ENCODE peak calls at places on chromosomes 12 and 14, in seven cellular contexts. Y is mesendoderm, S is H9, J is trophoblast cell, R is mesenchymal stem cell, Q is neuronal stem cell, U is H1. L is an unnamed sample.

GRCh38 chr14:64388533-64389243 is 535 bp downstream of the MTHFD1 start:
- DNase-seq in Y (peak), S (no peak), J (peak), R (peak), Q (no peak), U (no peak), L (peak)

GRCh38 chr14:59707778-59708635 is 131.4 kb upstream of the CCDC175 start:
- DNase-seq in Y (no peak), S (no peak), J (no peak), R (no peak), Q (no peak), U (no peak), L (no peak)

GRCh38 chr14:103733651-103734050 is 18.0 kb downstream of the ZFYVE21 start:
- DNase-seq in Y (no peak), S (no peak), J (no peak), R (no peak), Q (no peak), U (no peak), L (no peak)

GRCh38 chr14:24430682-24431568 is 1.2 kb downstream of the KHNYN start:
- DNase-seq in Y (peak), S (no peak), J (peak), R (peak), Q (no peak), U (no peak), L (peak)

GRCh38 chr12:109818900-109819500 is 14.2 kb downstream of the TRPV4 start:
- DNase-seq in Y (no peak), S (no peak), J (no peak), R (peak), Q (no peak), U (no peak), L (peak)

GRCh38 chr14:89794096-89794495 is 160.4 kb downstream of the EFCAB11 start:
- DNase-seq in Y (no peak), S (no peak), J (no peak), R (no peak), Q (no peak), U (no peak), L (no peak)

GRCh38 chr12:16163891-16164290 is 113.6 kb downstream of the SLC15A5 start:
- DNase-seq in Y (no peak), S (no peak), J (no peak), R (no peak), Q (no peak), U (no peak), L (no peak)

GRCh38 chr12:8914716-8915526 is 612 bp downstream of the PHC1 start:
- DNase-seq in Y (peak), S (peak), J (peak), R (peak), Q (peak), U (peak), L (peak)

GRCh38 chr12:59579616-59580015 is 16.2 kb upstream of the SLC16A7 start:
- DNase-seq in Y (no peak), S (no peak), J (no peak), R (no peak), Q (no peak), U (no peak), L (no peak)

GRCh38 chr12:113048716-113049127 is 7.8 kb upstream of the DTX1 start:
- DNase-seq in Y (peak), S (peak), J (peak), R (peak), Q (peak), U (no peak), L (peak)

GRCh38 chr12:89060133-89060532 is 292.2 kb downstream of the DUSP6 start:
- DNase-seq in Y (peak), S (no peak), J (no peak), R (peak), Q (peak), U (no peak), L (peak)

GRCh38 chr14:90456551-90456950 is 59.7 kb downstream of the CALM1 start:
- DNase-seq in Y (no peak), S (no peak), J (no peak), R (no peak), Q (no peak), U (no peak), L (no peak)

GRCh38 chr12:29725587-29726320 is 58.0 kb downstream of the TMTC1 start:
- DNase-seq in Y (no peak), S (no peak), J (no peak), R (peak), Q (no peak), U (no peak), L (peak)

GRCh38 chr12:130689408-130690405 is 26.4 kb downstream of the RIMBP2 start:
- DNase-seq in Y (no peak), S (no peak), J (no peak), R (no peak), Q (no peak), U (no peak), L (no peak)

GRCh38 chr12:75998292-75999063 is 33.1 kb downstream of the PHLDA1 start:
- DNase-seq in Y (no peak), S (no peak), J (no peak), R (no peak), Q (no peak), U (no peak), L (no peak)

GRCh38 chr14:79986251-79986650 is 225.1 kb downstream of the DIO2 start:
- DNase-seq in Y (no peak), S (no peak), J (no peak), R (no peak), Q (no peak), U (no peak), L (no peak)

GRCh38 chr14:53151523-53151866 is 1.6 kb downstream of the DDHD1 start:
- DNase-seq in Y (no peak), S (no peak), J (no peak), R (no peak), Q (no peak), U (no peak), L (no peak)

GRCh38 chr12:52005218-52005902 is 1.4 kb upstream of the TAMALIN start:
- DNase-seq in Y (no peak), S (no peak), J (no peak), R (no peak), Q (no peak), U (no peak), L (no peak)

GRCh38 chr12:123937707-123938600 is 34.7 kb downstream of the CCDC92 start:
- DNase-seq in Y (no peak), S (no peak), J (no peak), R (peak), Q (no peak), U (no peak), L (peak)

GRCh38 chr12:64946132-64946829 is 121.8 kb downstream of the TBC1D30 start:
- DNase-seq in Y (no peak), S (no peak), J (no peak), R (peak), Q (peak), U (no peak), L (peak)

GRCh38 chr12:117328556-117329100 is 32.8 kb downstream of the NOS1 start:
- DNase-seq in Y (no peak), S (no peak), J (no peak), R (no peak), Q (no peak), U (no peak), L (no peak)

GRCh38 chr12:126464157-126464556 is 1398.9 kb downstream of the AACS start:
- DNase-seq in Y (no peak), S (no peak), J (no peak), R (no peak), Q (no peak), U (no peak), L (no peak)

GRCh38 chr12:29234965-29235364 is 85.9 kb downstream of the FAR2 start:
- DNase-seq in Y (no peak), S (no peak), J (no peak), R (peak), Q (no peak), U (no peak), L (peak)

GRCh38 chr14:64676410-64677008 is 27.7 kb upstream of the PLEKHG3 start:
- DNase-seq in Y (no peak), S (no peak), J (no peak), R (no peak), Q (no peak), U (no peak), L (no peak)

GRCh38 chr14:75690010-75690409 is 29.0 kb downstream of the TTLL5 start:
- DNase-seq in Y (no peak), S (no peak), J (no peak), R (no peak), Q (no peak), U (no peak), L (peak)

GRCh38 chr14:75689012-75689411 is 28.0 kb downstream of the TTLL5 start:
- DNase-seq in Y (no peak), S (no peak), J (no peak), R (peak), Q (no peak), U (no peak), L (peak)

GRCh38 chr14:75685910-75686309 is 24.9 kb downstream of the TTLL5 start:
- DNase-seq in Y (no peak), S (no peak), J (no peak), R (no peak), Q (no peak), U (no peak), L (no peak)
- H2BK5ac ChIP-seq in Y (no peak), S (no peak), J (no peak), R (no peak), Q (no peak), U (no peak), L (no peak)

GRCh38 chr12:104737113-104737512 is 221.0 kb downstream of the SLC41A2 start:
- DNase-seq in Y (no peak), S (no peak), J (no peak), R (no peak), Q (no peak), U (no peak), L (no peak)
- H2BK5ac ChIP-seq in Y (no peak), S (no peak), J (no peak), R (no peak), Q (no peak), U (peak), L (no peak)

DNA sequence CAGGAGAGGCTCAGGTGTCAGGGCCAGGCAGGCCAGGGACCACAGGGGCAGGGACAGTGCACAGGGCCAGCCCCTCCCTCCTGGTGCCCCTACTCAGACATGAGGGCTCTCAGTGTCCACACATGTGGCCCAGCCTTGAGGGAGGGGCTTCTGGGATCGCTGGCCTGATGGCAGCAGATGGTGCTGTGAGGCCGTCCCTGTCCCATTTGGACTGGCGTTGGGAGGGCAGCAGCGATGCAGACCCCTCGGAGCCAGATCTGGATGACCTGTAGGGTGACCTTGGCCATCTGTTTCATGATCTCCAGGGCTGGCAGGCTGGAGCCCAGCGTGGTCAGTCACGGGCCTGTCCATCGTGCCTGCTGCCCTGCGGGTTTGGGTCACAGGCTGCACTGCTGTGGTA is 377.6 kb downstream of the TMEM121 start:
- DNase-seq in Y (no peak), S (no peak), J (no peak), R (no peak), Q (no peak), U (no peak), L (no peak)
- H2BK5ac ChIP-seq in Y (no peak), S (no peak), J (no peak), R (no peak), Q (peak), U (no peak), L (no peak)

DNA sequence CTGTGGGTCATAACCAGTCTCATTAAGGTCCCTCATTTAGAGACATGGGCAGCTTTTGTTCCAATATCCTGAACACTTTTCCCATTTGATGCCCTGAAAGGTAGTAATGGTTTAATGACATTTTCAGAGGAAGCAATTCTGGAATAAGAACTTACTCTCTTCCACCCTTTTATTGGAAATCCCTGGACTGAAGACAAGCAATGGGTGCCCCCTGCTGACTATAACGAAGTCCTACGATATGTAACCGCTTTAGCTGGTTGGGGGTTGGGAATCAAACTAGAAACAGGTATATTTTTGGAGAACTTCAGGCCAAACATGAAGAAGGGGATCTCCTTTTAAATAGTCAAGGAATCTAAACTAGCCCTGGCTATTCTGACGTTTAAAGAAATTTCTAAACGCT is 20.5 kb downstream of the SARNP start:
- DNase-seq in Y (peak), S (no peak), J (peak), R (peak), Q (peak), U (no peak), L (peak)
- H2BK5ac ChIP-seq in Y (no peak), S (no peak), J (no peak), R (no peak), Q (no peak), U (no peak), L (no peak)

GRCh38 chr12:13586361-13586760 is 389.8 kb downstream of the EMP1 start:
- DNase-seq in Y (peak), S (no peak), J (no peak), R (no peak), Q (no peak), U (no peak), L (no peak)
- H2BK5ac ChIP-seq in Y (no peak), S (no peak), J (no peak), R (no peak), Q (no peak), U (no peak), L (no peak)

GRCh38 chr14:36443374-36443773 is 76.7 kb downstream of the NKX2-1 start:
- DNase-seq in Y (no peak), S (no peak), J (no peak), R (no peak), Q (peak), U (no peak), L (no peak)

GRCh38 chr14:36438883-36439282 is 81.1 kb downstream of the NKX2-1 start:
- DNase-seq in Y (no peak), S (no peak), J (no peak), R (no peak), Q (no peak), U (no peak), L (no peak)

GRCh38 chr14:36441283-36441682 is 78.7 kb downstream of the NKX2-1 start:
- DNase-seq in Y (no peak), S (no peak), J (no peak), R (no peak), Q (no peak), U (no peak), L (no peak)

DNA sequence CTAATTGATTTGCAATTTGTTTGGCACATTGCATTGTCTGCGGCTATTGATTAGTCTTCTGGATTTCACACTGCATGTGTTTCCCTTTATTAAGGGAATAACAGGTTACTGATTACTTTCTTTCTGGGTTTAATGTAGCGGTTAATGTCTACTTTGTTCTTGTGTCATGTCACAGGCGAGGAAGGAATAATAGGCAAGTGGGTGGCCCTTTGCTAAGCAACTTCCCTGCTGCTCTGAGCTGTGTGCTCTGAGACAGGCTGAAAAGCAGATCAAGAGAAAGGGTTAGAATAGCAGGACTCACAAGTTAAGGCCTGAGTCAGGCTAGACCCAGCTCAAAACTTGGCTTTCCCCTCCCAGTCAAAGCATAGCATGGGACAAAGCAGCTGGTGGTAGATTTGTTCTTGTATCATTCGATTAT is 77.2 kb downstream of the NKX2-1 start:
- DNase-seq in Y (peak), S (no peak), J (no peak), R (no peak), Q (peak), U (no peak), L (no peak)
- H2BK5ac ChIP-seq in Y (no peak), S (no peak), J (no peak), R (no peak), Q (no peak), U (no peak), L (no peak)

GRCh38 chr12:69105101-69105613 is 134.2 kb upstream of the CPSF6 start:
- DNase-seq in Y (no peak), S (no peak), J (peak), R (no peak), Q (no peak), U (no peak), L (no peak)
- H2BK5ac ChIP-seq in Y (no peak), S (no peak), J (no peak), R (no peak), Q (no peak), U (no peak), L (no peak)

DNA sequence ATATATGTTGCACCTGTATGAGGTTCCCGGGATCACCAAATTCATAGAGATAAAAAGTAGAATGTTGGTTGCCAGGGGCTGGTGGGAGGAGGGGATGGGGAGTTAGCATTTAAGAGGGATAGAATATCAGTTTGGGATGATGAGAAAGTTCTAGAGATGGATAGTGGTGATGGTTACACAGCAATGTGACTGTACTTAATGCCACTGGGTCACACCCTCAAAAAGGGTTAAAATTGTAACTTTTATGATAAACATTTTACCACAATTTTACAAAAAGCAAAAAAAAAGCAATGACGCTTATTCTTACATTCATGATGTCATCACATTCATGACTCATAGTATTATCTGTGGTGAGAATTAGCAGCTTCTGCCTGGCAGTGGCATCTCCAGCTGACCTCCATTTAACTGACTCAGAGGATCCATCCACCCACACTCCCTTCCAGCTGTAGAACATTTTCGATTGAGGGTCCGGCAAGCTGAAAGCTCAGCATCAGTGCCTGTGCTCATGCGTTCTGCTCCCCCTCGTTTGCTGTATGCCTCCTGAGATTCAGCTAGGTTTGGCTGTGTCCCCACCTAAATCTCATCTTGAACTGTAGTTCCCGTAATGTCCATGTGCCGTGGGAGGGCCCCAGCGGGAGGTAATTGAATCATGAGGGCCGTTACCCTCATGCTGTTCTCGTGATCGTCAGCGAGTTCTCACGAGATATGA is 64.8 kb upstream of the TMEM260 start:
- DNase-seq in Y (peak), S (no peak), J (no peak), R (peak), Q (no peak), U (no peak), L (peak)
- H2BK5ac ChIP-seq in Y (no peak), S (no peak), J (no peak), R (no peak), Q (no peak), U (no peak), L (no peak)